ENCODE peak calls at places on chromosome X, in five cellular contexts. B, A, P, I and Q are unnamed samples.

GRCh38 chrX:96540111-96540631 is 144.5 kb upstream of the DIAPH2 start:
- DNase-seq in P (no peak), I (no peak), A (no peak), B (no peak), Q (no peak)

GRCh38 chrX:132488819-132489255 is at the start of gene MBNL3:
- DNase-seq in A (peak), B (peak), P (peak), I (peak), Q (peak)

GRCh38 chrX:55758033-55758432 is 40.5 kb downstream of the RRAGB start:
- DNase-seq in A (no peak), I (no peak), B (no peak), P (no peak), Q (no peak)

GRCh38 chrX:148049441-148049840 is 68.3 kb downstream of the FMR1NB start:
- DNase-seq in I (no peak), B (peak), A (no peak), P (no peak), Q (no peak)

GRCh38 chrX:10634681-10635161 is 14.3 kb upstream of the MID1 start:
- DNase-seq in P (no peak), B (peak), A (no peak), I (no peak), Q (no peak)

GRCh38 chrX:119118780-119119395 is 8.7 kb downstream of the KIAA1210 start:
- DNase-seq in B (peak), A (no peak), I (no peak), P (peak), Q (peak)

GRCh38 chrX:124502144-124502543 is 155.8 kb downstream of the SH2D1A start:
- DNase-seq in A (no peak), I (no peak), P (no peak), B (no peak), Q (no peak)

GRCh38 chrX:106684207-106684606 is 42.3 kb upstream of the RNF128 start:
- DNase-seq in P (no peak), B (no peak), I (no peak), A (no peak), Q (no peak)

GRCh38 chrX:10549280-10549679 is 71.1 kb downstream of the MID1 start:
- DNase-seq in I (no peak), P (no peak), A (no peak), B (no peak), Q (no peak)

GRCh38 chrX:80808854-80809493 is 703 bp downstream of the BRWD3 start:
- DNase-seq in P (peak), A (peak), B (peak), I (peak), Q (no peak)

GRCh38 chrX:113802837-113803236 is 781.0 kb upstream of the HTR2C start:
- DNase-seq in B (peak), P (no peak), A (no peak), I (no peak), Q (no peak)

GRCh38 chrX:134782796-134783195 is 124.5 kb upstream of the PLAC1 start:
- DNase-seq in I (no peak), B (peak), P (no peak), A (no peak), Q (no peak)

GRCh38 chrX:74924449-74925209 is 623 bp downstream of the NEXMIF start:
- DNase-seq in P (peak), B (peak), I (peak), A (peak), Q (peak)

GRCh38 chrX:9539611-9540387 is 74.9 kb downstream of the TBL1X start:
- DNase-seq in I (no peak), P (no peak), B (no peak), A (no peak), Q (peak)

GRCh38 chrX:19647731-19648588 is 132.7 kb upstream of the MAP3K15 start:
- DNase-seq in A (no peak), I (no peak), B (no peak), P (no peak), Q (no peak)

DNA sequence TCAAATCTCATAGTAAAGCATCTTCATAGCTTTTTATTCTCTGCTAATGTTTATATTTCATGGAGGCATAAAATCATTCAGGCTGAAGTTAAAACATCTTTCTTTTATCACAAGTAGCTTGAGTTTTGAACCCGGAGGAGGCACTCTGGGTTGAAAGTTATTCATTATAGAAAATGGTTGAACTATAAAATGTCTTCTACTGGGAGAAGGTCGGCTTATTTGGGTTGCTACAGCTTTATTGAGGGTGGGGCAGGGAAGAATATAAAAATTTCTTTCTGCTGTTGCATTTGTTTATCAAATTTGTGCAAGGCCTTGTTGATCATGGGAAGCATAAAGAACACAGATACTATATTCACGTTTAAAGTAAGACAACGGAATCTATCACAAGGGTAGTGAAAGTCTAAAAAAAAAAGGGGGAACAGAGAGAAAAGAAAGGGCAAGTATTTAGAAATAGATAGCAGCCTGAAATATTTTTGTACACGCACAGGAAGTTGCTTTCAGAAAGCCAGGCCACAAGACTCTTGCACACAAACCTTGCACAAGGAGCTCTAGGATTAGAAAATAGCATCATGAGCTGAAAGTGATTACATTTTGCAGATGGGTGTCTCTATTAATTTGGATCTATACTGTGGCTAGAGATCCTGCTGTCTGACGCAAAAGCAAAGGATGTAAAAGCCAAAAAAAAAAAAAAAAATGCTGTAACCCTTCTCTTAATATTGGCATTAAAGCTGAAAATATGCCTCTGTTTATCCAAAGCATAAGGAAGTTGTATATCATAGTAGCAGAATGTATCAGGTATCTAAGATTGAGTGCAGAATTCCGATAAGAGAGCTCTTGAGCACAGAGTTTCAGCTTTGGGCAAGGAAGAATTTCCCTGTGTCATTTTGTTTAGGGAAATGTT is 37.2 kb upstream of the FAM9C start:
- DNase-seq in I (no peak), P (no peak), A (no peak), B (no peak), Q (no peak)
- TF ChIP-seq EP300 in I (no peak), P (no peak), A (no peak), B (no peak), Q (no peak)

GRCh38 chrX:1322393-1322792 is 14.2 kb upstream of the IL3RA start:
- DNase-seq in I (no peak), P (no peak), A (no peak), B (no peak), Q (no peak)

GRCh38 chrX:1330605-1331004 is 6.0 kb upstream of the IL3RA start:
- DNase-seq in A (no peak), B (no peak), P (no peak), I (no peak), Q (no peak)

GRCh38 chrX:1325515-1326116 is 11.0 kb upstream of the IL3RA start:
- DNase-seq in B (no peak), A (no peak), P (no peak), I (no peak), Q (no peak)

GRCh38 chrX:1323315-1323714 is 13.3 kb upstream of the IL3RA start:
- DNase-seq in B (peak), I (no peak), A (no peak), P (no peak), Q (peak)

GRCh38 chrX:1327651-1328304 is 8.8 kb upstream of the IL3RA start:
- DNase-seq in A (no peak), P (no peak), I (no peak), B (no peak), Q (no peak)
- TF ChIP-seq EP300 in A (no peak), P (no peak), I (no peak), B (no peak), Q (no peak)

DNA sequence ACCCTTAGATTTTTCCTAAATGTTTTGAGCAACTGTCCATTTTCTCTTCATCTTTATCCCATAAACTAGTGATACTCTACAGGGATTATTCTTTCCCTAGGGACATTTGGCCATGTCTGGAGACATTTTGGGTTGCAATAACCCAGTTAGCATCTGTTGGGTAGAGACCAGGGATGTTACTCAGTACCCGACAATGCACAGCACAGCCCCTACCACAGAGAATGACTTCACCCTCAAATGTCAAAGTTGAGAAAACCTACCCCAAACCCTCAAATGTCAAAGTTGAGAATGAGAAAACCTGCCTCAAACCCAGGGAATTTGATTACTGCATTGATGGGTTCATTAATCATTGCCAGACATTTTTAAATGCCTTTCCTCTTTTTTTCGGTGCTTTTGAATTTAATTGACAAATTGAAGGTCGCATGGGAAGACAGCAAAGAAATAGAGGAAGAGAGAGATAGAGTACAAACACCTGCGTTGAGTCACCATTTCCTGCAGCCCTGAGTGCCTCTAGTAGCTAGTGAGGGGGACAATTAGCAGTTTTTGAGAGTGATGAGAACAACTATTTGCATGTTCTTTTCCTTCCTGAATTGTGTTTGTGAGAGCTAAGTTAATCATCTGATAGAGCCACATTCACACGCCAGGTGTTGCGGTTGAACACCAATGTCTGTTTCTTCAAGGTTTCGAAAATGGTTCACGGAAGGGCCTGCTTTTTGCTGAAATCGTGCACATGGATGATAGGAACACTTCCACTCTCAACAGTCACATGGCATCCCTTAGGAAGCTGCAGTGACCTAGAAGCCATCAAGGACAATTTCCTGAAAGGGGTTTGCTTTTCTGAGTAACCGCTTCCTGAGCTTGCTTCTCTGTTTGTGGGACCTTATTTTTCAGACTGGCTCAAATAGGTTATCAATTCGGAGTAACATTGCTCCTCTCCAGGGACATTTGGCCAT is 203.9 kb upstream of the VCX3A start:
- DNase-seq in B (no peak), P (no peak), A (no peak), I (no peak), Q (no peak)
- TF ChIP-seq EP300 in B (no peak), P (no peak), A (no peak), I (no peak), Q (no peak)

DNA sequence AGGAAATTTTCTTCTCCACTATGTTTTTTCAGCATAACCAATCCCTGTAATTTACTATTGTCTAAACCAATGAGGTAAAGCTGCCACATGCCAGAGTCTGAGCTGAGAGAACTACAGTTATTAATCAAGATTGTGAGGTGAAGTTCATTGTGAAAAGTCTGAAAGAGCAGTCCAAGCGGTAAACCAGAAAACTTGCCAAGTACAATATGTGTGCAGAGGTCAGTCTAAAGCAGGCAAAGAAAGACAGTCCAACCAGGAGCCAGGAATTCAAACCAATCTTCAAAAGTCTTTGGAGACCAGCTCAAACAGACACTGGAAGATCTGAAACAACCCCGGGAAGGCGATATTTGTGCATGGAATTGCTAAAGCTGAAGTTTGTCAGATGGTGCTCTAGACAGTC is 229.1 kb upstream of the POU3F4 start:
- DNase-seq in I (no peak), B (no peak), A (no peak), P (no peak), Q (no peak)
- TF ChIP-seq EP300 in I (no peak), B (no peak), A (no peak), P (no peak), Q (no peak)

GRCh38 chrX:31570658-31571057 is 498.8 kb upstream of the FTHL17 start:
- DNase-seq in B (no peak), A (no peak), P (no peak), I (no peak), Q (no peak)
- TF ChIP-seq EP300 in B (no peak), A (no peak), P (no peak), I (no peak), Q (no peak)

GRCh38 chrX:40543661-40544328 is 37.0 kb upstream of the ATP6AP2 start:
- DNase-seq in I (no peak), A (no peak), B (peak), P (no peak), Q (no peak)
- TF ChIP-seq EP300 in I (no peak), A (no peak), B (no peak), P (no peak), Q (no peak)

GRCh38 chrX:155027509-155028066 is 944 bp downstream of the FUNDC2 start:
- DNase-seq in A (peak), B (peak), P (no peak), I (no peak), Q (no peak)
- TF ChIP-seq EP300 in A (peak), B (no peak), P (no peak), I (no peak), Q (no peak)

GRCh38 chrX:139078761-139079160 is 367.2 kb upstream of the FGF13 start:
- DNase-seq in B (no peak), A (no peak), I (no peak), P (no peak), Q (no peak)
- TF ChIP-seq EP300 in B (no peak), A (no peak), I (no peak), P (no peak), Q (no peak)